ENCODE peak calls at places on chromosomes 13 and 19, in ten cellular contexts. D is IMR-90, K is GM23338, J is keratinocyte, L is DND-41, U is SK-N-SH, R is fibroblast of lung, P is HepG2, F is GM23248, C is HCT116. Z is an unnamed sample.

GRCh38 chr19:50794074-50794777 is 4.0 kb downstream of the ACP4 start:
- DNase-seq in D (no peak), K (no peak), J (no peak), L (peak; percentile 51), U (peak; percentile 70), R (no peak), P (no peak), F (peak; percentile 22), C (no peak), Z (peak; percentile 86)

GRCh38 chr13:43054803-43055802 is 31.7 kb downstream of the DNAJC15 start:
- DNase-seq in D (peak; percentile 87), K (peak; percentile 87), J (no peak), L (peak; percentile 51), U (no peak), R (peak; percentile 84), P (peak; percentile 75), F (peak; percentile 61), C (no peak), Z (no peak)

GRCh38 chr13:96994030-96994848 is at the start of gene OXGR1:
- DNase-seq in D (no peak), K (peak; percentile 46), J (no peak), L (no peak), U (peak; percentile 65), R (no peak), P (no peak), F (peak; percentile 14), C (no peak), Z (no peak)

GRCh38 chr13:93603043-93603442 is 376.4 kb downstream of the GPC6 start:
- DNase-seq in D (peak; percentile 82), K (peak; percentile 22), J (peak; percentile 67), L (no peak), U (no peak), R (peak; percentile 94), P (no peak), F (peak; percentile 95), C (no peak), Z (peak; percentile 78)

GRCh38 chr19:49766938-49767315 is at the start of gene AP2A1:
- DNase-seq in D (no peak), K (no peak), J (no peak), L (no peak), U (no peak), R (no peak), P (no peak), F (no peak), C (no peak), Z (peak; percentile 82)

GRCh38 chr13:95641291-95641811 is 3.2 kb downstream of the DZIP1 start:
- DNase-seq in D (peak; percentile 27), K (peak; percentile 70), J (no peak), L (no peak), U (no peak), R (no peak), P (no peak), F (peak; percentile 33), C (no peak), Z (peak; percentile 44)

GRCh38 chr13:69912576-69913074 is 195.0 kb upstream of the ATXN8OS start:
- DNase-seq in D (no peak), K (no peak), J (no peak), L (no peak), U (no peak), R (no peak), P (no peak), F (no peak), C (no peak), Z (no peak)

GRCh38 chr13:24220086-24220703 is 59.7 kb downstream of the SPATA13 start:
- DNase-seq in D (peak; percentile 88), K (peak; percentile 93), J (peak; percentile 38), L (peak; percentile 57), U (peak; percentile 77), R (peak; percentile 90), P (peak; percentile 75), F (peak; percentile 92), C (peak; percentile 70), Z (peak; percentile 94)

GRCh38 chr19:58033741-58034475 is at the start of gene ZSCAN1:
- DNase-seq in D (peak; percentile 41), K (peak; percentile 98), J (no peak), L (no peak), U (peak; percentile 92), R (peak; percentile 86), P (no peak), F (peak; percentile 92), C (no peak), Z (peak; percentile 99)

GRCh38 chr13:88979465-88980180 is 1308.5 kb downstream of the SLITRK5 start:
- DNase-seq in D (no peak), K (peak; percentile 24), J (no peak), L (no peak), U (peak; percentile 6), R (peak; percentile 55), P (no peak), F (no peak), C (no peak), Z (no peak)

GRCh38 chr19:8702350-8702749 is 3.8 kb upstream of the ACTL9 start:
- DNase-seq in D (no peak), K (no peak), J (no peak), L (peak; percentile 74), U (no peak), R (no peak), P (no peak), F (no peak), C (no peak), Z (no peak)

GRCh38 chr19:18894254-18895037 is 1.5 kb downstream of the CERS1 start:
- DNase-seq in D (peak; percentile 35), K (peak; percentile 68), J (no peak), L (no peak), U (peak; percentile 97), R (peak; percentile 55), P (no peak), F (peak; percentile 44), C (no peak), Z (peak; percentile 98)

GRCh38 chr13:20411638-20412342 is 113.9 kb downstream of the CRYL1 start:
- DNase-seq in D (no peak), K (no peak), J (no peak), L (peak; percentile 78), U (no peak), R (no peak), P (no peak), F (no peak), C (no peak), Z (no peak)

GRCh38 chr19:30830875-30831274 is 458.7 kb downstream of the ZNF536 start:
- DNase-seq in D (no peak), K (no peak), J (no peak), L (no peak), U (no peak), R (no peak), P (no peak), F (no peak), C (no peak), Z (no peak)

GRCh38 chr13:105847532-105848295 is 687.7 kb downstream of the EFNB2 start:
- DNase-seq in D (peak; percentile 12), K (no peak), J (no peak), L (no peak), U (peak; percentile 41), R (peak; percentile 12), P (no peak), F (no peak), C (no peak), Z (peak; percentile 3)
- H2AFZ ChIP-seq in D (no peak overlapping the region), K (peak overlapping the region; percentile 38), J (peak overlapping the region; percentile 69), L (no peak overlapping the region), U (no peak overlapping the region), R (no peak overlapping the region), P (no peak overlapping the region), F (no peak overlapping the region), C (no peak overlapping the region), Z (no peak overlapping the region)

GRCh38 chr19:40570313-40571004 is 6.2 kb upstream of the SHKBP1 start:
- DNase-seq in D (peak; percentile 100), K (peak; percentile 100), J (peak; percentile 100), L (peak; percentile 96), U (peak; percentile 98), R (peak; percentile 99), P (peak; percentile 96), F (peak; percentile 100), C (peak; percentile 99), Z (peak; percentile 100)
- H3K27ac ChIP-seq in D (peak overlapping the region; percentile 91), K (no peak overlapping the region), J (peak overlapping the region; percentile 86), L (no peak overlapping the region), U (peak overlapping the region; percentile 87), R (peak overlapping the region; percentile 87), P (no peak overlapping the region), F (peak overlapping the region; percentile 92), C (peak overlapping the region; percentile 81), Z (peak overlapping the region; percentile 97)

DNA sequence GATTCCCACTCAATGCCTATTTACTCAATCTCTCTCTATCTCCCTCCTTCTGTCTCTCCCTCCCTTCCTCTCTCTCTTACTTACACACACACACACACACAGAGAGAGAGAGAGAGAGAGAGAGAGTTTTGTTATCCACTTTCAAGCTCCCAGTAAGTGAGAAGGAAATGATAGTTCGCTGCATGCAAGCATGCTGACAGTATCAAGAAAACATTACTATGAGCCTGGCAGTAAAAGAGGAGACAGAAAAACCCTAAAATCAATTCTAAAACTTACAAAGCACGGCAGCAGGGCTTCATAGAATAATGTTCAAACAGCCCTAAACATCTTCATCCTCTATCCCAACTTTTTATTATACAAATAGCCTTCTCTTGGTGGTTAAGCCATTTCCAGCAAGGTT is 171.9 kb downstream of the FOXO1 start:
- DNase-seq in D (no peak), K (no peak), J (no peak), L (no peak), U (no peak), R (peak; percentile 46), P (no peak), F (no peak), C (no peak), Z (peak; percentile 52)
- H3K4me1 ChIP-seq in D (no peaks in the 10 kb centered on the region), K (peaks cover 19% of the 10 kb centered on the region), J (peaks cover 14% of the 10 kb centered on the region), L (no peaks in the 10 kb centered on the region), U (peaks cover 6% of the 10 kb centered on the region), R (no peaks in the 10 kb centered on the region), P (peaks cover 25% of the 10 kb centered on the region), F (no peaks in the 10 kb centered on the region), C (peaks cover 7% of the 10 kb centered on the region), Z (peaks cover 17% of the 10 kb centered on the region)

GRCh38 chr13:44974056-44974798 is 15.0 kb downstream of the NUFIP1 start:
- DNase-seq in D (peak; percentile 65), K (no peak), J (no peak), L (no peak), U (no peak), R (peak; percentile 53), P (no peak), F (peak; percentile 46), C (no peak), Z (no peak)
- H2AFZ ChIP-seq in D (no peak overlapping the region), K (no peak overlapping the region), J (no peak overlapping the region), L (no peak overlapping the region), U (no peak overlapping the region), R (no peak overlapping the region), P (no peak overlapping the region), F (no peak overlapping the region), C (no peak overlapping the region), Z (peak overlapping the region; percentile 20)

Z was measured in osteoblast.